ENCODE peak calls at places on chromosome 6, in four cellular contexts. E is SK-N-SH, F is GM12878, O is HCT116. Z is an unnamed sample.

GRCh38 chr6:81215092-81215432 is 537.4 kb downstream of the TENT5A start:
- DNase-seq in E (no peak), F (no peak), O (no peak), Z (no peak)

GRCh38 chr6:123801067-123801466 is 2.6 kb upstream of the NKAIN2 start:
- DNase-seq in E (no peak), F (no peak), O (no peak), Z (no peak)

GRCh38 chr6:82246370-82246769 is 1.2 kb downstream of the IBTK start:
- DNase-seq in E (no peak), F (no peak), O (no peak), Z (peak)

GRCh38 chr6:63272397-63272796 is 47.4 kb downstream of the LGSN start:
- DNase-seq in E (peak), F (no peak), O (peak), Z (peak)

GRCh38 chr6:36289281-36290018 is 19.6 kb downstream of the PNPLA1 start:
- DNase-seq in E (no peak), F (no peak), O (peak), Z (no peak)

GRCh38 chr6:144158133-144158532 is 7.8 kb downstream of the STX11 start:
- DNase-seq in E (no peak), F (no peak), O (no peak), Z (no peak)

GRCh38 chr6:72798196-72798595 is 176.3 kb downstream of the KCNQ5 start:
- DNase-seq in E (no peak), F (no peak), O (no peak), Z (no peak)

GRCh38 chr6:163529605-163530004 is 115.1 kb downstream of the QKI start:
- DNase-seq in E (no peak), F (no peak), O (no peak), Z (no peak)

GRCh38 chr6:12291785-12292604 is 1.8 kb downstream of the EDN1 start:
- DNase-seq in E (peak), F (no peak), O (no peak), Z (no peak)

GRCh38 chr6:133202610-133203343 is 38.4 kb upstream of the EYA4 start:
- DNase-seq in E (no peak), F (no peak), O (no peak), Z (no peak)

GRCh38 chr6:35429463-35429862 is 22.7 kb upstream of the FANCE start:
- DNase-seq in E (no peak), F (no peak), O (no peak), Z (no peak)

GRCh38 chr6:44151348-44152108 is 7.1 kb upstream of the CAPN11 start:
- DNase-seq in E (peak), F (no peak), O (peak), Z (peak)

GRCh38 chr6:74690365-74690764 is 515.5 kb downstream of the COL12A1 start:
- DNase-seq in E (no peak), F (no peak), O (no peak), Z (no peak)

GRCh38 chr6:114144887-114145851 is 174.2 kb upstream of the HDAC2 start:
- DNase-seq in E (no peak), F (no peak), O (no peak), Z (no peak)

GRCh38 chr6:137717074-137718073 is 149.7 kb upstream of the TNFAIP3 start:
- DNase-seq in E (no peak), F (no peak), O (no peak), Z (no peak)

GRCh38 chr6:39171489-39172376 is 56.7 kb upstream of the SAYSD1 start:
- DNase-seq in E (no peak), F (no peak), O (no peak), Z (no peak)

GRCh38 chr6:36241728-36242127 is 28.1 kb upstream of the PNPLA1 start:
- DNase-seq in E (no peak), F (peak), O (no peak), Z (no peak)

GRCh38 chr6:87832025-87832825 is 130.2 kb upstream of the AKIRIN2 start:
- DNase-seq in E (peak), F (peak), O (no peak), Z (no peak)

GRCh38 chr6:152368761-152369624 is 268.2 kb downstream of the SYNE1 start:
- DNase-seq in E (no peak), F (no peak), O (no peak), Z (peak)

GRCh38 chr6:167791780-167792478 is 34.8 kb upstream of the AFDN start:
- DNase-seq in E (no peak), F (no peak), O (no peak), Z (no peak)

GRCh38 chr6:166308769-166309589 is 787 bp upstream of the PRR18 start:
- DNase-seq in E (peak), F (no peak), O (no peak), Z (peak)

GRCh38 chr6:34239240-34239825 is 2.7 kb downstream of the HMGA1 start:
- DNase-seq in E (no peak), F (no peak), O (no peak), Z (no peak)

GRCh38 chr6:45388328-45388727 is 10.6 kb upstream of the SUPT3H start:
- DNase-seq in E (no peak), F (no peak), O (no peak), Z (no peak)

DNA sequence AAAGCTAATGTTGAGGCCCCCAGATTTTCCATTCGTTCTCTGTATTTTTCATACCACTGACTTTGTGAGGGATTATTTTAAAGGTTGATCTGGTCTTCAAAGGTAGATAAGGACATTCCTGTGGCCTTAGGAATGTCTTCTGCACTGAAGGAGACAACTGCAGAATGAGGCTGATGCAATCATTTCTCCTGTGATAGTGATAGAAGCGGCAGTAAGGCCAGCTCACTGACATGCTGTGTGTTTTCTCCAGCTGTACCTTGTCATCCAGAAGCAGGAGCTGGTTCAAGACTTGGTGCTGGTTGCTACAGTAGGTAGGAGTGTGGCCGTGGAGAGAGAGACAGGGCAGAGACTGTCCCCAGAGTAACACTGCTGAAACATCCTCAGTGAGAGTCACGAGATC is 53.8 kb downstream of the DCBLD1 start:
- DNase-seq in E (no peak), F (no peak), O (no peak), Z (no peak)
- TF ChIP-seq JUND in E (no peak), F (no peak), O (no peak), Z (no peak)

GRCh38 chr6:31887608-31888007 is 8.8 kb upstream of the SLC44A4 start:
- DNase-seq in E (peak), F (no peak), O (no peak), Z (no peak)
- TF ChIP-seq JUND in E (no peak), F (no peak), O (no peak), Z (no peak)

GRCh38 chr6:23349521-23350147 is 776.4 kb upstream of the NRSN1 start:
- DNase-seq in E (peak), F (no peak), O (peak), Z (no peak)
- TF ChIP-seq JUND in E (peak), F (no peak), O (no peak), Z (no peak)

GRCh38 chr6:25312703-25313102 is 33.5 kb downstream of the CARMIL1 start:
- DNase-seq in E (no peak), F (no peak), O (peak), Z (no peak)
- TF ChIP-seq JUND in E (peak), F (no peak), O (no peak), Z (no peak)

Z was measured in T47D.